ENCODE peak calls at places on chromosomes 12 and 14, in five cellular contexts. Q is right atrium auricular region; P is lower lobe of right lung; I is AG10803; E is CD8-positive, alpha-beta T cell. B is an unnamed sample.

GRCh38 chr14:103528512-103529382 is at the start of gene TRMT61A:
- DNase-seq in Q (peak; percentile 91), P (peak; percentile 91), I (peak; percentile 92), E (peak; percentile 77), B (peak; percentile 92)

GRCh38 chr14:50928002-50928635 is 16.2 kb downstream of the PYGL start:
- DNase-seq in Q (peak; percentile 61), P (no peak), I (peak; percentile 81), E (no peak), B (peak; percentile 90)

GRCh38 chr12:68953536-68953935 is 20.6 kb upstream of the CPM start:
- DNase-seq in Q (no peak), P (no peak), I (no peak), E (no peak), B (no peak)

GRCh38 chr14:101972126-101972785 is 7.9 kb downstream of the DYNC1H1 start:
- DNase-seq in Q (peak; percentile 96), P (peak; percentile 79), I (peak; percentile 99), E (no peak), B (peak; percentile 100)

GRCh38 chr12:120075034-120075616 is 41.4 kb downstream of the RAB35 start:
- DNase-seq in Q (no peak), P (no peak), I (no peak), E (no peak), B (no peak)

GRCh38 chr12:105704788-105705187 is 374.3 kb downstream of the C12orf75 start:
- DNase-seq in Q (no peak), P (peak; percentile 52), I (no peak), E (no peak), B (no peak)

GRCh38 chr14:24179961-24180726 is 8.3 kb downstream of the REC8 start:
- DNase-seq in Q (peak; percentile 66), P (no peak), I (peak; percentile 85), E (no peak), B (peak; percentile 88)

GRCh38 chr12:108728820-108729611 is 2.3 kb downstream of the CORO1C start:
- DNase-seq in Q (no peak), P (no peak), I (no peak), E (no peak), B (peak; percentile 51)

GRCh38 chr12:70227911-70228310 is 15.3 kb upstream of the CNOT2 start:
- DNase-seq in Q (no peak), P (no peak), I (no peak), E (no peak), B (no peak)

GRCh38 chr12:48001426-48002178 is 2.7 kb downstream of the COL2A1 start:
- DNase-seq in Q (no peak), P (no peak), I (peak; percentile 16), E (no peak), B (peak; percentile 26)

GRCh38 chr14:95039259-95039992 is 117.9 kb downstream of the DICER1 start:
- DNase-seq in Q (peak; percentile 28), P (no peak), I (no peak), E (peak; percentile 4), B (no peak)

GRCh38 chr14:52025310-52025709 is 36.0 kb downstream of the RTRAF start:
- DNase-seq in Q (no peak), P (no peak), I (peak; percentile 95), E (no peak), B (peak; percentile 97)
- H3K4me3 ChIP-seq in Q (no peak overlapping the region), P (no peak overlapping the region), I (no peak overlapping the region), E (no peak overlapping the region), B (no peak overlapping the region)

GRCh38 chr14:87030182-87030581 is 962.8 kb downstream of the GALC start:
- DNase-seq in Q (no peak), P (no peak), I (no peak), E (no peak), B (no peak)
- TF ChIP-seq CTCF in Q (no peak), P (no peak), I (no peak), E (no peak), B (no peak)

GRCh38 chr12:14948672-14949071 is 10.3 kb upstream of the ERP27 start:
- DNase-seq in Q (no peak), P (no peak), I (peak; percentile 82), E (peak; percentile 54), B (peak; percentile 66)
- H3K4me3 ChIP-seq in Q (no peak overlapping the region), P (peak overlapping the region; percentile 20), I (no peak overlapping the region), E (peak overlapping the region; percentile 48), B (no peak overlapping the region)

GRCh38 chr12:63394994-63395393 is 244.0 kb upstream of the AVPR1A start:
- DNase-seq in Q (no peak), P (no peak), I (no peak), E (no peak), B (no peak)
- TF ChIP-seq CTCF in Q (no peak), P (no peak), I (no peak), E (no peak), B (no peak)

GRCh38 chr12:116427200-116427932 is 131.8 kb upstream of the MAP1LC3B2 start:
- DNase-seq in Q (no peak), P (no peak), I (peak; percentile 35), E (no peak), B (no peak)
- H3K4me3 ChIP-seq in Q (no peak overlapping the region), P (no peak overlapping the region), I (no peak overlapping the region), E (no peak overlapping the region), B (no peak overlapping the region)

GRCh38 chr14:35682802-35683201 is 126.3 kb downstream of the RALGAPA1 start:
- DNase-seq in Q (no peak), P (no peak), I (no peak), E (no peak), B (no peak)

DNA sequence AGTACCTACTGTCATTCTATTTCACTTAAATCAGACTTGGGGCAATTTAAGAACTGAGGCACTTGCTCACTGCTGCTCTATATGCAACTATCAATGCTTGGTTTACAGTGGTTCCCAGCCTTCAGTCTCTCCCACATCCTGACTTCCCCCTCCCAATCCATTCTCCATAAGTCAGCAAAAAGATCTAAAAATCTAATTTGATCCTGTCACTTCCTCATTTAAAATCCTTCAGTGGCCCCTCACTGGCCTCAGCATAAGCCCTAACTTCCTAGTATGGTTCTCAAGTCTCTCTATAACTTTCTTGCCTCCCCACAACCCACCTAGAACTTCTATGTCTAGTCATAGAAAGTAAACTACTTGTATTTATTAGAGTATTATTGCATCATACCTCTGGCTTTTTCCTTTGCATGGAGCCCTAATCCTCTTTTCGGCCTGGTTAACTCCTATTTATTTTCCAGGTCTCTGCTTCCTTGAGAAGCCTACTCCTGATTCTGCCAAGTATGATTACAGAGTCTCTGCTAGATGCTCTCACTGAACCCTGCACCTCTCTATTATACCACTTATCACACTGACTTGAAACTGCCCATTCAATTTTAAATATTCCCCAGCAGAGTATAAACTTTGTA is 130.6 kb downstream of the RALGAPA1 start:
- DNase-seq in Q (no peak), P (no peak), I (no peak), E (no peak), B (no peak)
- TF ChIP-seq CTCF in Q (no peak), P (no peak), I (no peak), E (no peak), B (no peak)

DNA sequence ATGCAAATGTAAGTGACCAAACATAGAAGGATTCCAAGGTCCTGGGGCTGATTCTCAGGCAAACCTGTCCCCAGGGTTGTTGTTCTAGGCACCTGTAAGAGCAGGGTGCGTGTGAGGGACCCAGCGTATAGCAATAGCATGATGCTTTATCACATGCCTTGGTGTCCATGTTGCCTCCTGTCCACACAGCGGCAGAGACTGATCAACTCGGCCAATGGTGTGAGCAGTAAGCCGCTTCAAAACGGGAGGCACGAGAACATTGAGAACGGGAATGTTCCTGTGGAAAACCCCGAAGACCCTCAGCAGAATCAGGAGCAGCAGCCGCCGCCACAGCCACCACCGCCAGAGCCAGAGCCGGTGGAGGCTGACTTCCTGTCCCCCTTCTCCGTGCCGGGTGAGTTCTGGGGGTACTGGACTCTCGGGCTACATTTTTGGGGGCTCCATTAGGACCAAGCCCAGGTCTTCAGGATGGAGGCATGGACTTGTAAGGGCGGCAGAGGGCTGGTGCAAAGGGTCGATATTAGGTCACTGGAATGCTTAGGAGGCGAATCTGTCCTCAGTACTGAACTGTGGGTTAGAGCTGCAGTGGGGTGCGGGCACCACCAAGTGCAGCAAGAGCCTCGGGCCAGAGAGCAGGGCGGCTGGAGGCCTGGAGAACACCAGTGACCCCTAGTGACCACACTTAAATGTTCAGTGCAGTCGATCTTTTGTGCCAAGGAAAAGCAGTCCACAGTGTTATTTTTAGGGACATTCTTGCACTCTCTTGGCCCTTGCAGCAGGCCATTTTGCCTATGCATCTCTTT is 57.2 kb upstream of the RIN3 start:
- DNase-seq in Q (peak; percentile 61), P (peak; percentile 83), I (peak; percentile 76), E (no peak), B (peak; percentile 78)
- H3K4me3 ChIP-seq in Q (no peak overlapping the region), P (peak overlapping the region; percentile 19), I (no peak overlapping the region), E (no peak overlapping the region), B (no peak overlapping the region)

GRCh38 chr14:64951724-64952123 is 9.2 kb upstream of the GPX2 start:
- DNase-seq in Q (no peak), P (no peak), I (no peak), E (no peak), B (no peak)

GRCh38 chr14:64953661-64954060 is 11.1 kb upstream of the GPX2 start:
- DNase-seq in Q (no peak), P (no peak), I (no peak), E (no peak), B (no peak)

GRCh38 chr14:64953310-64953654 is 10.7 kb upstream of the GPX2 start:
- DNase-seq in Q (no peak), P (no peak), I (no peak), E (no peak), B (no peak)

GRCh38 chr14:64951291-64951690 is 8.7 kb upstream of the GPX2 start:
- DNase-seq in Q (no peak), P (no peak), I (no peak), E (no peak), B (no peak)

GRCh38 chr14:64952598-64953309 is 10.2 kb upstream of the GPX2 start:
- DNase-seq in Q (no peak), P (no peak), I (no peak), E (no peak), B (no peak)
- TF ChIP-seq CTCF in Q (no peak), P (no peak), I (peak; percentile 12), E (no peak), B (no peak)

GRCh38 chr12:124910561-124911478 is 3.6 kb downstream of the UBC start:
- DNase-seq in Q (no peak), P (no peak), I (no peak), E (no peak), B (peak; percentile 56)
- H3K4me3 ChIP-seq in Q (peak overlapping the region; percentile 31), P (peak overlapping the region; percentile 38), I (peak overlapping the region; percentile 60), E (no peak overlapping the region), B (peak overlapping the region; percentile 50)

GRCh38 chr14:43900173-43900655 is 606.9 kb downstream of the FSCB start:
- DNase-seq in Q (no peak), P (no peak), I (no peak), E (no peak), B (no peak)

GRCh38 chr14:43898709-43899108 is 608.4 kb downstream of the FSCB start:
- DNase-seq in Q (no peak), P (no peak), I (no peak), E (no peak), B (no peak)

GRCh38 chr14:43896044-43896443 is 611.0 kb downstream of the FSCB start:
- DNase-seq in Q (no peak), P (no peak), I (no peak), E (no peak), B (no peak)

GRCh38 chr14:43894534-43894933 is 612.5 kb downstream of the FSCB start:
- DNase-seq in Q (no peak), P (no peak), I (no peak), E (no peak), B (peak; percentile 1)
- TF ChIP-seq CTCF in Q (no peak), P (peak; percentile 33), I (peak; percentile 23), E (no peak), B (peak; percentile 36)

B was measured in fibroblast of mammary gland.